ENCODE peak calls at places on chromosomes 16 and 17, in six cellular contexts. G is fibroblast of gingiva; A is SHP77; I is T-helper 17 cell; S is activated naive CD4-positive, alpha-beta T cell treated with anti-CD3 and anti-CD28 coated beads, Interleukin-2, amount 50 U/mL, for 16 hours; W is AG09309. Z is an unnamed sample.

GRCh38 chr17:32015245-32016013 is 8.2 kb downstream of the LRRC37B start:
- DNase-seq in I (no peak), G (peak; percentile 61), S (no peak), A (peak; percentile 78), W (no peak), Z (peak; percentile 11)

GRCh38 chr16:3086596-3087242 is 12.4 kb downstream of the ZSCAN10 start:
- DNase-seq in W (no peak), S (peak; percentile 40), G (no peak), I (no peak), A (no peak), Z (no peak)

GRCh38 chr17:19978206-19978802 is 676 bp upstream of the AKAP10 start:
- DNase-seq in W (no peak), S (peak; percentile 43), A (no peak), I (no peak), G (no peak), Z (no peak)

GRCh38 chr17:78117027-78117981 is 11.3 kb downstream of the TMC6 start:
- DNase-seq in S (no peak), W (no peak), G (no peak), I (no peak), A (peak; percentile 89), Z (no peak)

GRCh38 chr16:89895482-89896250 is 22.3 kb downstream of the TCF25 start:
- DNase-seq in S (no peak), G (no peak), W (no peak), A (no peak), I (no peak), Z (no peak)

GRCh38 chr16:3954411-3954921 is 74.0 kb upstream of the CREBBP start:
- DNase-seq in G (no peak), S (no peak), A (peak; percentile 35), W (no peak), I (no peak), Z (no peak)

GRCh38 chr16:27470567-27471431 is 68.8 kb downstream of the IL21R start:
- DNase-seq in A (no peak), G (peak; percentile 51), S (no peak), W (no peak), I (no peak), Z (peak; percentile 67)

GRCh38 chr17:17792551-17793377 is 44.0 kb downstream of the SREBF1 start:
- DNase-seq in A (peak; percentile 30), I (no peak), S (peak; percentile 32), W (no peak), G (no peak), Z (no peak)

GRCh38 chr17:82283208-82283749 is 9.8 kb upstream of the CSNK1D start:
- DNase-seq in W (no peak), G (peak; percentile 39), S (peak; percentile 36), A (peak; percentile 65), I (no peak), Z (peak; percentile 98)

GRCh38 chr17:76107507-76107906 is 3.9 kb upstream of the EXOC7 start:
- DNase-seq in G (no peak), W (no peak), A (no peak), I (no peak), S (no peak), Z (no peak)

GRCh38 chr17:57086069-57086930 is 1.3 kb downstream of the AKAP1 start:
- DNase-seq in S (peak; percentile 15), G (no peak), A (peak; percentile 31), I (no peak), W (no peak), Z (peak; percentile 30)

GRCh38 chr17:62675260-62675659 is 47.8 kb downstream of the MRC2 start:
- DNase-seq in A (no peak), W (no peak), I (no peak), G (no peak), S (no peak), Z (no peak)

GRCh38 chr16:57619133-57619605 is 9.3 kb upstream of the ADGRG1 start:
- DNase-seq in I (no peak), S (no peak), G (no peak), A (no peak), W (no peak), Z (no peak)

GRCh38 chr17:19769946-19770652 is 22.0 kb upstream of the ALDH3A1 start:
- DNase-seq in S (no peak), W (peak; percentile 74), A (no peak), I (no peak), G (peak; percentile 14), Z (peak; percentile 6)

GRCh38 chr17:78645421-78646295 is 68.5 kb upstream of the DNAH17 start:
- DNase-seq in I (peak; percentile 34), S (peak; percentile 61), A (peak; percentile 50), G (no peak), W (no peak), Z (no peak)

GRCh38 chr16:64092284-64092683 is 1029.6 kb downstream of the CDH11 start:
- DNase-seq in I (no peak), A (no peak), W (peak; percentile 28), S (no peak), G (no peak), Z (peak; percentile 67)

GRCh38 chr16:70162041-70162451 is 11.5 kb upstream of the CLEC18C start:
- DNase-seq in I (no peak), S (no peak), A (no peak), G (peak; percentile 36), W (no peak), Z (peak; percentile 60)

GRCh38 chr17:21278304-21279197 is 6.0 kb upstream of the MAP2K3 start:
- DNase-seq in A (no peak), I (peak; percentile 43), W (no peak), S (no peak), G (no peak), Z (no peak)

GRCh38 chr17:17819561-17819995 is 17.2 kb downstream of the SREBF1 start:
- DNase-seq in S (peak; percentile 69), W (no peak), G (peak; percentile 88), A (peak; percentile 90), I (peak; percentile 51), Z (peak; percentile 75)

GRCh38 chr17:29140051-29140582 is 40.1 kb downstream of the MYO18A start:
- DNase-seq in I (peak; percentile 75), G (peak; percentile 65), A (peak; percentile 78), W (no peak), S (peak; percentile 70), Z (no peak)

GRCh38 chr17:3512512-3513171 is 36.8 kb downstream of the ASPA start:
- DNase-seq in A (peak; percentile 58), I (no peak), W (no peak), S (no peak), G (peak; percentile 61), Z (no peak)

GRCh38 chr16:48101069-48101674 is 54.6 kb downstream of the ABCC12 start:
- DNase-seq in A (peak; percentile 9), S (no peak), G (no peak), I (no peak), W (no peak), Z (no peak)

GRCh38 chr16:1494129-1494640 is 1.0 kb downstream of the TELO2 start:
- DNase-seq in G (peak; percentile 83), A (no peak), I (no peak), S (no peak), W (peak; percentile 25), Z (peak; percentile 78)

GRCh38 chr17:57905875-57906455 is 49.2 kb downstream of the CUEDC1 start:
- DNase-seq in I (no peak), A (no peak), S (no peak), G (no peak), W (no peak), Z (no peak)